ENCODE peak calls at places on chromosome 19, in seven cellular contexts. K, G, D, M, L, E and P are unnamed samples.
A peak's percentile ranks its signal among the peaks of the same experiment; 100 is the strongest.

GRCh38 chr19:29663861-29664752 is 1.2 kb upstream of the PLEKHF1 start:
- DNase-seq in L (no peak), G (no peak), D (no peak), E (no peak), M (no peak), K (peak; percentile 50), P (no peak)

GRCh38 chr19:48573163-48573505 is 21.2 kb downstream of the SULT2B1 start:
- DNase-seq in E (peak; percentile 16), K (peak; percentile 62), M (no peak), G (no peak), D (no peak), L (no peak), P (no peak)

GRCh38 chr19:49691243-49692101 is 556 bp downstream of the CPT1C start:
- DNase-seq in E (no peak), K (no peak), M (no peak), G (no peak), D (peak; percentile 69), L (no peak), P (no peak)

GRCh38 chr19:45474191-45474940 is 6.6 kb downstream of the FOSB start:
- DNase-seq in K (no peak), L (no peak), M (no peak), E (no peak), G (no peak), D (no peak), P (no peak)

GRCh38 chr19:8826371-8826770 is 5.7 kb downstream of the ZNF558 start:
- DNase-seq in G (no peak), D (no peak), M (no peak), K (no peak), L (no peak), E (no peak), P (no peak)

GRCh38 chr19:53101518-53101917 is 1.7 kb downstream of the ZNF160 start:
- DNase-seq in D (no peak), G (no peak), K (no peak), L (no peak), M (no peak), E (no peak), P (peak; percentile 11)

GRCh38 chr19:20072936-20073335 is 4.9 kb upstream of the ZNF90 start:
- DNase-seq in G (no peak), K (no peak), E (no peak), D (no peak), L (no peak), M (no peak), P (no peak)

GRCh38 chr19:48487944-48488343 is 18.8 kb downstream of the CYTH2 start:
- DNase-seq in G (peak; percentile 98), L (peak; percentile 95), D (no peak), M (peak; percentile 83), K (peak; percentile 94), E (peak; percentile 73), P (no peak)

GRCh38 chr19:32318884-32319520 is 26.4 kb upstream of the ZNF507 start:
- DNase-seq in G (peak; percentile 75), M (no peak), E (no peak), D (peak; percentile 23), K (no peak), L (peak; percentile 41), P (no peak)

GRCh38 chr19:32748497-32748896 is 28.9 kb downstream of the TDRD12 start:
- DNase-seq in L (no peak), D (no peak), M (no peak), K (no peak), G (peak; percentile 51), E (no peak), P (peak; percentile 18)

GRCh38 chr19:21585491-21585890 is 80.1 kb downstream of the ZNF429 start:
- DNase-seq in M (no peak), L (no peak), D (no peak), E (no peak), G (no peak), K (no peak), P (no peak)

GRCh38 chr19:55460670-55461258 is 678 bp downstream of the ISOC2 start:
- DNase-seq in G (peak; percentile 64), K (peak; percentile 82), M (peak; percentile 86), L (peak; percentile 93), D (peak; percentile 95), E (peak; percentile 88), P (peak; percentile 92)

GRCh38 chr19:12790628-12791344 is 500 bp upstream of the JUNB start:
- DNase-seq in L (peak; percentile 59), G (no peak), M (no peak), D (no peak), K (no peak), E (no peak), P (no peak)

GRCh38 chr19:23312515-23312914 is 62.3 kb upstream of the ZNF724 start:
- DNase-seq in D (no peak), E (no peak), L (no peak), K (no peak), G (no peak), M (no peak), P (no peak)

GRCh38 chr19:47243776-47244547 is 12.4 kb upstream of the CCDC9 start:
- DNase-seq in K (peak; percentile 89), D (peak; percentile 88), G (peak; percentile 94), E (peak; percentile 94), M (peak; percentile 92), L (peak; percentile 93), P (peak; percentile 99)
- TF ChIP-seq POLR2A in K (no peak), D (no peak), G (no peak), E (peak; percentile 34), M (peak; percentile 39), L (no peak), P (peak; percentile 48)

GRCh38 chr19:10554760-10555612 is 10.8 kb downstream of the KRI1 start:
- DNase-seq in M (no peak), L (no peak), K (no peak), G (no peak), D (no peak), E (no peak), P (no peak)
- TF ChIP-seq POLR2A in M (no peak), L (no peak), K (no peak), G (no peak), D (no peak), E (no peak), P (peak; percentile 6)

DNA sequence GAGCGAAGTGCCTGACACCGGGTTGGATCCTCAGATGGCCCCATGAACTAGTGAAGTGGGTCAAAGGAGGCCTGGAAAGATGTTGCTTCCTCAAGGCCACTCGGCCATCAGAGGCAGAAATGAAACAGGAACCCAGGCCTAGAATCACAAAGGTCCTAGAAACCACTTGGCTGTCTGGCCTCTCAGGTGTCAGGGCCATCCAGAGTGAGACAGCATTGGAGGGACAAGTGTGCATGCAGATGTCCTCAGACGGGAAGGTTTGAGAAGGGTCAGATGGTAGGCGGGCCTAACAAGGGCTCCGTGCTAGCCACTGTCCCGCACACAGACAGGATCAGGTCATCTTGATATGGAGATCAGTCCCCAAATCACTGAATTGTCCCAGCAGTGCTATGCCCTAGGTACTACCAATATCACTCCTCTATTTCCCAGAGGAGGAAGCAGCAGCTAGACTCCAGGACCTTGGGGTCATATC is 14.3 kb downstream of the CCDC97 start:
- DNase-seq in M (no peak), E (no peak), K (no peak), L (no peak), G (no peak), D (no peak), P (peak; percentile 44)
- TF ChIP-seq POLR2A in M (no peak), E (no peak), K (no peak), L (no peak), G (no peak), D (no peak), P (no peak)

GRCh38 chr19:39125554-39126311 is at the start of gene PAK4:
- DNase-seq in M (peak; percentile 98), E (peak; percentile 98), D (peak; percentile 98), K (peak; percentile 98), G (peak; percentile 100), L (peak; percentile 98), P (peak; percentile 98)
- TF ChIP-seq POLR2A in M (peak; percentile 80), E (peak; percentile 61), D (peak; percentile 13), K (peak; percentile 77), G (peak; percentile 95), L (peak; percentile 46), P (peak; percentile 55)

DNA sequence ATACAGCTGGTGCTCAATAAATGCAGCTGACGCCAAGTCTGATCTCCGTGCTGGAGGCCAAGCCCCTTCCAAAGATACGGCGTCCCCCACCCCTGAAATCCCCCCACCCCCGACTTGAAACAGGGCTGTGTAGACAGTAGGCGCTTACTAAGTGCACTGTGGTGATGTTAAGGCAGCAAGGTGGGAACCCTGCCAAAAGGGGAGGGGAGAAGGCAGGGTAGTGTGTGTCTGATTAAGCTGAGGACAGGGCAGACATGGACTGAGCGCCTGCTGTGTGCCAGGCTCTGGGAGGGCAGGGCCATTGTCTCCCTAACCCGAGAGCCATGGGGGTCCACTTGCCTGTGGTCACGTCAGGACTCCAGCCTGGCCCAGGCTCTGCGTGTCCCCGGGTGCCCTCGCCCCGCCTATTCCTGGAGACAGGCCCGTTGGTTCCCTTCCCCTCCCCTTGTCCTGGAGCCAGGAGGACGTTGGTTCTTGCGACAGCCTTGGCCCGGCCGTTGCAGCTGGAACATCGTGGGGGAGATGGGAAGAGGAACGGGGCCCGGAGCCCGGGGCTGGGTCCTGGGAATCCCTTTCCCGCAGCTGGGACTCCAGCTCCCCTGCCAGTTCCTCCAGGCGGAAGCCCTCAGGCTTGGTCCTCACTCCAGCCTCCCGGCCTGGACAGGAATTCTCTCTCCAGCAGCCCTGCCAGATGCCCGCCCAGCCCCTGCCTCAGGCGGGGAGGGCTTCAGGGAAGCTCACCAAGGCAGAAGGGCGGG is 1.7 kb upstream of the ELANE start:
- DNase-seq in L (peak; percentile 95), K (peak; percentile 92), E (peak; percentile 88), M (peak; percentile 82), D (peak; percentile 90), G (peak; percentile 76), P (peak; percentile 58)
- TF ChIP-seq POLR2A in L (peak; percentile 35), K (no peak), E (no peak), M (no peak), D (no peak), G (no peak), P (no peak)

GRCh38 chr19:17075860-17076538 is 422 bp downstream of the MYO9B start:
- DNase-seq in E (peak; percentile 48), L (peak; percentile 64), G (peak; percentile 22), K (no peak), M (peak; percentile 51), D (no peak), P (peak; percentile 64)
- TF ChIP-seq POLR2A in E (peak; percentile 4), L (no peak), G (no peak), K (no peak), M (no peak), D (no peak), P (no peak)